ENCODE peak calls at places on chromosome 17, in six cellular contexts. C is putamen, R is DMS153, E is ureter, W is NCI-H2171 treated with DMSO at 0.1 percent for 48 hours, D is iPS-NIHi11. B is an unnamed sample.

GRCh38 chr17:50498021-50498874 is 10.0 kb upstream of the MYCBPAP start:
- DNase-seq in E (no peak), W (no peak), D (no peak), C (no peak), R (no peak), B (no peak)

GRCh38 chr17:50059256-50059655 is 3.3 kb downstream of the ITGA3 start:
- DNase-seq in W (no peak), E (no peak), R (no peak), D (no peak), C (no peak), B (no peak)

GRCh38 chr17:29918922-29919856 is 10.8 kb downstream of the SSH2 start:
- DNase-seq in D (no peak), R (no peak), W (no peak), C (no peak), E (no peak), B (no peak)

GRCh38 chr17:15413101-15413750 is 54.2 kb downstream of the CDRT4 start:
- DNase-seq in C (no peak), E (no peak), W (no peak), D (no peak), R (no peak), B (no peak)

GRCh38 chr17:37233001-37233400 is 142.8 kb upstream of the C17orf78 start:
- DNase-seq in W (no peak), E (no peak), D (no peak), R (no peak), C (no peak), B (no peak)

GRCh38 chr17:6641374-6641818 is 536 bp downstream of the TXNDC17 start:
- DNase-seq in D (no peak), W (no peak), C (no peak), R (no peak), E (no peak), B (no peak)

GRCh38 chr17:78697122-78697845 is 84.8 kb downstream of the CYTH1 start:
- DNase-seq in D (no peak), E (no peak), R (no peak), C (no peak), W (no peak), B (no peak)

GRCh38 chr17:81241648-81242420 is 2.7 kb downstream of the NDUFAF8 start:
- DNase-seq in W (peak), E (no peak), C (no peak), D (peak), R (peak), B (peak)

GRCh38 chr17:10772425-10773380 is 31.2 kb downstream of the TMEM238L start:
- DNase-seq in R (no peak), E (peak), C (no peak), D (peak), W (peak), B (no peak)

GRCh38 chr17:27345141-27345904 is 51.4 kb downstream of the WSB1 start:
- DNase-seq in C (peak), D (peak), E (no peak), W (no peak), R (peak), B (no peak)

GRCh38 chr17:59505610-59506276 is 59.7 kb upstream of the DHX40 start:
- DNase-seq in W (no peak), C (no peak), E (peak), D (peak), R (no peak), B (no peak)

GRCh38 chr17:33929181-33929724 is 325.8 kb upstream of the CCL2 start:
- DNase-seq in C (no peak), D (peak), R (no peak), E (no peak), W (no peak), B (no peak)

GRCh38 chr17:73396429-73397277 is 84.9 kb upstream of the CDC42EP4 start:
- DNase-seq in R (no peak), E (no peak), W (no peak), D (no peak), C (no peak), B (no peak)

GRCh38 chr17:39688475-39688835 is 598 bp upstream of the PGAP3 start:
- DNase-seq in C (no peak), E (no peak), R (no peak), D (no peak), W (peak), B (no peak)

GRCh38 chr17:4201231-4201630 is 58.2 kb downstream of the CYB5D2 start:
- DNase-seq in C (no peak), R (no peak), E (no peak), D (no peak), W (no peak), B (no peak)

GRCh38 chr17:60640503-60640902 is 37.1 kb upstream of the BCAS3 start:
- DNase-seq in D (peak), E (no peak), R (no peak), C (no peak), W (peak), B (no peak)

GRCh38 chr17:64499805-64500486 is 3.1 kb upstream of the POLG2 start:
- DNase-seq in R (no peak), C (no peak), E (no peak), D (no peak), W (no peak), B (peak)

GRCh38 chr17:78257810-78258322 is 26.4 kb downstream of the TMEM235 start:
- DNase-seq in R (no peak), E (no peak), C (no peak), W (no peak), D (no peak), B (peak)

GRCh38 chr17:80263253-80264047 is 2.8 kb downstream of the RNF213 start:
- DNase-seq in E (peak), W (peak), R (peak), C (no peak), D (no peak), B (peak)

GRCh38 chr17:18026408-18026776 is 12.6 kb downstream of the ATPAF2 start:
- DNase-seq in D (no peak), C (peak), W (peak), R (peak), E (no peak), B (no peak)

GRCh38 chr17:16013943-16014407 is 14.4 kb downstream of the TTC19 start:
- DNase-seq in R (no peak), C (no peak), D (peak), W (peak), E (no peak), B (no peak)

GRCh38 chr17:13725286-13725990 is 123.7 kb upstream of the HS3ST3A1 start:
- DNase-seq in C (no peak), R (no peak), D (no peak), W (no peak), E (no peak), B (no peak)

GRCh38 chr17:74415608-74416396 is 16.1 kb upstream of the GPRC5C start:
- DNase-seq in W (no peak), C (no peak), R (no peak), E (no peak), D (no peak), B (no peak)

GRCh38 chr17:47119746-47120520 is 69.2 kb downstream of the CDC27 start:
- DNase-seq in D (no peak), W (no peak), E (no peak), C (no peak), R (no peak), B (no peak)

GRCh38 chr17:29617481-29618271 is 5.0 kb downstream of the CORO6 start:
- DNase-seq in C (peak), R (peak), W (peak), D (peak), E (peak), B (peak)

GRCh38 chr17:41101586-41102259 is at the start of gene KRTAP4-16:
- DNase-seq in D (peak), W (no peak), C (no peak), E (no peak), R (no peak), B (no peak)

GRCh38 chr17:10987786-10988185 is 149.9 kb upstream of the PIRT start:
- DNase-seq in R (no peak), D (no peak), C (no peak), W (no peak), E (no peak), B (no peak)

GRCh38 chr17:66307257-66307656 is 4.8 kb downstream of the PRKCA start:
- DNase-seq in E (no peak), C (no peak), D (no peak), W (no peak), R (no peak), B (no peak)

GRCh38 chr17:63946440-63947363 is 14.6 kb upstream of the CD79B start:
- DNase-seq in W (peak), E (peak), D (peak), R (no peak), C (no peak), B (peak)

GRCh38 chr17:65558683-65559311 is 2.7 kb downstream of the AXIN2 start:
- DNase-seq in R (no peak), D (peak), W (peak), E (no peak), C (no peak), B (no peak)

GRCh38 chr17:32323784-32324590 is 18.0 kb downstream of the C17orf75 start:
- DNase-seq in R (no peak), E (peak), D (no peak), W (no peak), C (peak), B (peak)

GRCh38 chr17:48723555-48724239 is 712 bp downstream of the PRAC2 start:
- DNase-seq in C (no peak), E (no peak), D (no peak), W (no peak), R (peak), B (no peak)

GRCh38 chr17:81440511-81441244 is 45.4 kb downstream of the BAHCC1 start:
- DNase-seq in W (peak), C (no peak), R (no peak), E (no peak), D (peak), B (no peak)